ENCODE peak calls at places on chromosomes 5 and 9, in six cellular contexts. E is neuronal stem cell, S is H9, F is mesendoderm, W is IMR-90, P is H1. R is an unnamed sample.

GRCh38 chr9:113620377-113621161 is 157.0 kb downstream of the RGS3 start:
- DNase-seq in P (peak), S (peak), F (peak), W (peak), E (peak), R (peak)

GRCh38 chr5:644971-645370 is 32.8 kb downstream of the CEP72 start:
- DNase-seq in S (no peak), W (no peak), P (no peak), F (no peak), E (no peak), R (no peak)

GRCh38 chr5:136249678-136250266 is 56.8 kb upstream of the SMIM32 start:
- DNase-seq in W (peak), S (peak), E (peak), P (peak), F (peak), R (peak)

GRCh38 chr5:73338201-73339126 is 110.1 kb downstream of the FOXD1 start:
- DNase-seq in F (no peak), W (peak), E (no peak), P (no peak), S (no peak), R (peak)

GRCh38 chr5:102765350-102765749 is 10.2 kb downstream of the PAM start:
- DNase-seq in E (no peak), W (no peak), P (no peak), F (no peak), S (no peak), R (no peak)

GRCh38 chr9:134908524-134909364 is 9.0 kb downstream of the FCN1 start:
- DNase-seq in F (no peak), W (no peak), P (no peak), E (no peak), S (no peak), R (no peak)

GRCh38 chr5:73792687-73793320 is 166.8 kb downstream of the ARHGEF28 start:
- DNase-seq in E (peak), W (peak), P (peak), S (peak), F (peak), R (peak)

GRCh38 chr9:135641745-135642144 is 2.4 kb upstream of the GLT6D1 start:
- DNase-seq in W (peak), S (no peak), E (no peak), P (no peak), F (no peak), R (peak)

GRCh38 chr5:96335873-96336272 is 97.2 kb downstream of the PCSK1 start:
- DNase-seq in W (peak), P (no peak), F (no peak), E (no peak), S (no peak), R (no peak)

GRCh38 chr5:149962040-149962439 is 1.5 kb downstream of the SLC26A2 start:
- DNase-seq in S (no peak), P (no peak), W (peak), F (peak), E (no peak), R (peak)

GRCh38 chr5:95923918-95924559 is 37.6 kb downstream of the ELL2 start:
- DNase-seq in P (no peak), W (no peak), E (no peak), S (no peak), F (no peak), R (no peak)

GRCh38 chr9:22238809-22239684 is 207.6 kb upstream of the DMRTA1 start:
- DNase-seq in F (peak), S (no peak), W (peak), E (no peak), P (no peak), R (peak)

GRCh38 chr5:28580616-28581015 is 1542.2 kb upstream of the CDH9 start:
- DNase-seq in W (no peak), S (no peak), F (no peak), P (no peak), E (no peak), R (peak)

GRCh38 chr9:38227656-38228055 is 158.6 kb upstream of the SHB start:
- DNase-seq in S (no peak), W (peak), F (no peak), P (no peak), E (no peak), R (peak)

GRCh38 chr9:70868661-70869652 is 252.5 kb downstream of the TRPM3 start:
- DNase-seq in S (no peak), F (no peak), W (no peak), E (no peak), P (no peak), R (no peak)

GRCh38 chr9:99579964-99580363 is 241.7 kb upstream of the NR4A3 start:
- DNase-seq in E (no peak), W (no peak), F (no peak), P (no peak), S (no peak), R (no peak)

GRCh38 chr5:149035282-149035882 is 27.5 kb downstream of the SH3TC2 start:
- DNase-seq in S (peak), P (peak), E (peak), F (peak), W (peak), R (peak)

GRCh38 chr5:139275536-139276297 is 17.8 kb upstream of the MATR3 start:
- DNase-seq in F (no peak), P (no peak), W (no peak), E (no peak), S (no peak), R (no peak)

GRCh38 chr9:129595323-129595741 is 25.6 kb downstream of the C9orf50 start:
- DNase-seq in S (no peak), P (no peak), E (no peak), W (peak), F (no peak), R (no peak)
- H4K8ac ChIP-seq in S (no peak), P (no peak), E (no peak), W (peak), F (no peak), R (no peak)

DNA sequence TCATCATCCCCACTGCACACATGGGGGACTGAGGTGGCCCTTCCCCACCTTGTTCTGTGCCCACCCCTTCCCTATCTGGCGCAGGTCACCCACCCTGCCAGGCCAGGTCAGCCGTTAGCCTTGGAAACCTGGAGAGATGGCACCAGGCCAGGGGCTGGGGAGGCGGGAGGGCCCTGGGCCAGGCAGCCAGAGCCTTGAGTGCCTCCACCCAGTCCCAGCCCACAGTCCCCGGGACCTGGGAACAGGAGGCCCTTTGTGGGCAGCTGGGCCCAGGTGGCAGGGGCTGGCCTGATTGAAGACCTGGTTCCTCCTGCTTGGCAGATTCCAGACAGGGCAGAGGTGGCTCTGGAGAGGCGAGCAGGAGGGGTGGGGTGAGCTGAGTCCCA is 70.6 kb downstream of the LRSAM1 start:
- DNase-seq in S (no peak), F (no peak), W (no peak), E (no peak), P (no peak), R (no peak)
- H4K8ac ChIP-seq in S (no peak), F (no peak), W (peak), E (no peak), P (no peak), R (peak)

GRCh38 chr9:131396626-131397025 is 2.7 kb downstream of the PRRC2B start:
- DNase-seq in P (no peak), W (no peak), E (no peak), F (no peak), S (no peak), R (no peak)

GRCh38 chr9:131395027-131395744 is 1.3 kb downstream of the PRRC2B start:
- DNase-seq in E (no peak), S (peak), W (no peak), F (no peak), P (no peak), R (peak)

GRCh38 chr9:131395745-131396479 is 2.0 kb downstream of the PRRC2B start:
- DNase-seq in F (no peak), S (no peak), E (no peak), W (no peak), P (no peak), R (no peak)

GRCh38 chr9:131398204-131398603 is 4.3 kb downstream of the PRRC2B start:
- DNase-seq in S (no peak), W (no peak), P (no peak), E (no peak), F (no peak), R (no peak)

DNA sequence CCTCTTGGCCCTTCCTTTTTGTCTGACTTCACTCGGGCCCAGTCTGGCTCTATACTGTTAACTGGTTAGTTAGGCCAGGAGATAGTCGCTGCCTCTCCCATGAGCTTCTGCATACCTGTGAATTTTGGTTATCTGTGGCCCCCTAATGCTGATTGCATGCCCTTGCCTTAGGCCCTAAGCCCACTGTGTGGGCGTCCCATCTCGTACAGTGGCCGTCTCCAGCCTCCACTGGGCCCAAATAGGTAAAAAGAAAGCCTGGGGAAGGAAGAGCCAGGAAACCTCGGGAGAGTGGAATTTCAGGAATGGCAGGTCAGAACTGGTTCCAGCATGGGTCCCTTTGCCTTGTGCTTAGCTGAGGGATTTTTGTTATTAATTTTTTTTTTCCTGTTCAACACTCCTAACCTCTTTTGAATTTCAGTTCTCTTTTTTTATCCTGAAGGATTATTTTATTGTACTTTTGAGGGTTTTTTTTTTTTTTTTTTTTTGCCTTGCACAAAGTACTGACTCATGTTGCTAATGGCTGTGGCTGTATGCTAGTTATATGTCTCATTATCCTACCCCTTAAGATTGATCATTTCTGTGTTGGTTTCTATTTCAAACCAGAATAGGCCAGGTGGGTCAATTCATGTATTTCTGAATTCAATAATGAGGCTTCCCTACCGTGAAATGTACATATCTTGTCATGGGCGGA is 3.4 kb downstream of the PRRC2B start:
- DNase-seq in W (peak), P (no peak), E (no peak), F (peak), S (peak), R (peak)
- H4K8ac ChIP-seq in W (peak), P (no peak), E (no peak), F (no peak), S (no peak), R (peak)

GRCh38 chr9:98062161-98062560 is 5.6 kb downstream of the NANS start:
- DNase-seq in E (no peak), F (no peak), P (no peak), W (no peak), S (no peak), R (no peak)

GRCh38 chr9:98056403-98057094 is at the start of gene NANS:
- DNase-seq in F (peak), P (peak), W (peak), S (peak), E (peak), R (peak)

GRCh38 chr9:98054376-98054951 is 2.1 kb upstream of the NANS start:
- DNase-seq in W (no peak), F (no peak), E (no peak), S (no peak), P (no peak), R (no peak)

GRCh38 chr9:98057095-98057799 is 715 bp downstream of the NANS start:
- DNase-seq in F (no peak), P (no peak), W (peak), E (no peak), S (no peak), R (peak)
- H4K8ac ChIP-seq in F (no peak), P (no peak), W (peak), E (no peak), S (no peak), R (no peak)

DNA sequence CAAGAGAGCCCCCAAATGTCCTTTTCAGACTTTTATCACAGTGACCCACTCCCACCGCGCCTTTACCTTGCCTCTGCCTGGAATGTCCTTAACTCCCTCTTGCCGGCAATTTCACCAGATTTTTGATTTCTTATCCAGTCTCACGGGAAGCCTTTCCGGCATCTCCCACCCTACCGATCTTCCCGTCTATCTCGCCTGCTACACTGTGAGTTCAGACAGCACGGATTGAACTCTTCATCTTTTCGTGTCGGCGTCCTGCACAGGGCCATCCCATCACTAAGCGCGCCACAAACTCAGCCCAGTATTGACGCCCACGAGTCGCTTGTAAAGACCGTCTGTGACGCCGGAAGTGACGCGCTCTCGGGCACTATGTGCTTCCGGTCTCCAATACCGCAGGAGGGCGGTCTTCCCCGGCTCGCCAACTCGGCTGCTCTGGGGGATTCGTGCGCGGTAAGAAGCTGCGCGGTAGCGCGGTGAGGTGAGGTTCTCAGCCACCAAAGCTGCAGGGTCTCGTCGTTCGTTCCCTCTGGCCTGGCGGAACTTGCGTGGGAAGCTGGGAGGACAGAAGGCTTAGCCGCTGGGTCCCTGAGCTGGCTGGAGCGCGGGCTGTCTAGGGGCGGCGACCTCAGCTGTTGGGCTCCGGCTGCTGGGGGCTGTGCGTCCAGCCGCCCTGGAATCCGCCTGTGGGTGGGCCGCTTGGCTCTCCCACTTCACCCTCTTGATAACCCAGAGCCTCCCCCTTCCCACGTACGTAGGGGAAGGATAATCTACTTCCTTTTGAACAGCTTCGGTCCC is at the start of gene ZCCHC9:
- DNase-seq in E (peak), F (peak), P (peak), S (peak), W (peak), R (peak)
- H4K8ac ChIP-seq in E (peak), F (peak), P (peak), S (no peak), W (peak), R (peak)

GRCh38 chr9:114791312-114791711 is 14.5 kb downstream of the TNFSF15 start:
- DNase-seq in E (no peak), F (no peak), S (no peak), P (no peak), W (no peak), R (no peak)
- H4K8ac ChIP-seq in E (no peak), F (no peak), S (no peak), P (no peak), W (no peak), R (no peak)

GRCh38 chr5:37772255-37772654 is 67.6 kb downstream of the GDNF start:
- DNase-seq in P (no peak), E (no peak), S (no peak), W (no peak), F (no peak), R (no peak)

GRCh38 chr5:37773809-37774208 is 66.0 kb downstream of the GDNF start:
- DNase-seq in E (no peak), P (no peak), S (no peak), F (no peak), W (no peak), R (no peak)

GRCh38 chr5:37774912-37775483 is 64.8 kb downstream of the GDNF start:
- DNase-seq in S (no peak), F (peak), P (no peak), E (no peak), W (peak), R (peak)

GRCh38 chr5:37777472-37778135 is 62.2 kb downstream of the GDNF start:
- DNase-seq in P (no peak), S (no peak), W (peak), E (no peak), F (no peak), R (peak)

DNA sequence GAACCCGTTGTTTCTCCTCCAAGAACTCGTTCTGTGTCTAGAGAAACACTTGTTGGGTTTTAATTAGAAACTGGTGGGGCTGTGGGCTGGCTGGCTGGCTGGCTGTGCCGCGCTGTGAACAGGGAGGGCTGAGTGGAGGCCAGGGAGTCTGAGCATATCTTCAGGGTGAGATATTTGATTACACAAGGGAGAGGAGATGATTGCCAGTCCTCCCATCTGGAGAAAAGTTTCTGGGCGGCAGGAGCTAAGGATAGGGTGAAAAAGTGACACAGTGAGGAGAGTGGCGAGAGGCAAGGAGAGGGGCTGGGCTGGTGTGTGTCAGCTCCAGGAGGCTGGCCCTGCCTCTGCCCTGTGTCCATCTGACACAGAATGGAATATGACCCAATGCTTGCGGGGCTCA is 63.0 kb downstream of the GDNF start:
- DNase-seq in E (no peak), S (no peak), W (peak), P (no peak), F (no peak), R (peak)
- H4K8ac ChIP-seq in E (no peak), S (no peak), W (peak), P (no peak), F (no peak), R (peak)